ENCODE peak calls at places on chromosomes 12 and 14, in six cellular contexts. One of them, this sample, is unnamed.
A peak's percentile ranks its signal among the peaks of the same experiment; 100 is the strongest.

GRCh38 chr14:37369446-37369845 is 171.7 kb downstream of the MIPOL1 start:
- DNase-seq in transverse colon: no peak
- DNase-seq in stomach: no peak
- DNase-seq in esophagus muscularis mucosa: no peak
- DNase-seq in sigmoid colon: no peak
- DNase-seq in A549: no peak
- DNase-seq in this sample: no peak

GRCh38 chr12:101670007-101670671 is 27.3 kb upstream of the CHPT1 start:
- DNase-seq in A549: peak; percentile 44
- DNase-seq in sigmoid colon: no peak
- DNase-seq in stomach: no peak
- DNase-seq in transverse colon: peak; percentile 58
- DNase-seq in esophagus muscularis mucosa: no peak
- DNase-seq in this sample: no peak

GRCh38 chr14:60965402-60965801 is 15.5 kb downstream of the TRMT5 start:
- DNase-seq in stomach: no peak
- DNase-seq in A549: no peak
- DNase-seq in esophagus muscularis mucosa: no peak
- DNase-seq in sigmoid colon: no peak
- DNase-seq in transverse colon: no peak
- DNase-seq in this sample: no peak

GRCh38 chr14:67487937-67488893 is at the start of gene TMEM229B:
- DNase-seq in esophagus muscularis mucosa: no peak
- DNase-seq in sigmoid colon: no peak
- DNase-seq in stomach: peak; percentile 66
- DNase-seq in transverse colon: peak; percentile 74
- DNase-seq in A549: no peak
- DNase-seq in this sample: peak; percentile 65

GRCh38 chr12:79409562-79409961 is 281.2 kb downstream of the PAWR start:
- DNase-seq in stomach: no peak
- DNase-seq in A549: no peak
- DNase-seq in esophagus muscularis mucosa: no peak
- DNase-seq in sigmoid colon: no peak
- DNase-seq in transverse colon: no peak
- DNase-seq in this sample: no peak

GRCh38 chr12:39451977-39452376 is 9.1 kb upstream of the KIF21A start:
- DNase-seq in esophagus muscularis mucosa: no peak
- DNase-seq in A549: no peak
- DNase-seq in stomach: no peak
- DNase-seq in sigmoid colon: no peak
- DNase-seq in transverse colon: no peak
- DNase-seq in this sample: no peak

GRCh38 chr12:124822218-124822617 is 41.4 kb downstream of the SCARB1 start:
- DNase-seq in sigmoid colon: no peak
- DNase-seq in transverse colon: no peak
- DNase-seq in stomach: no peak
- DNase-seq in A549: no peak
- DNase-seq in esophagus muscularis mucosa: no peak
- DNase-seq in this sample: no peak

GRCh38 chr12:6378709-6379427 is 3.5 kb upstream of the SCNN1A start:
- DNase-seq in transverse colon: no peak
- DNase-seq in A549: no peak
- DNase-seq in stomach: no peak
- DNase-seq in esophagus muscularis mucosa: no peak
- DNase-seq in sigmoid colon: peak; percentile 60
- DNase-seq in this sample: no peak

GRCh38 chr12:12590961-12591360 is 20.7 kb upstream of the CREBL2 start:
- DNase-seq in A549: no peak
- DNase-seq in transverse colon: no peak
- DNase-seq in esophagus muscularis mucosa: no peak
- DNase-seq in sigmoid colon: no peak
- DNase-seq in stomach: no peak
- DNase-seq in this sample: no peak

GRCh38 chr14:67459336-67459735 is 29.2 kb downstream of the TMEM229B start:
- DNase-seq in transverse colon: no peak
- DNase-seq in stomach: no peak
- DNase-seq in sigmoid colon: no peak
- DNase-seq in esophagus muscularis mucosa: no peak
- DNase-seq in A549: no peak
- DNase-seq in this sample: no peak

GRCh38 chr12:121295123-121295745 is 1.3 kb downstream of the CAMKK2 start:
- DNase-seq in transverse colon: no peak
- DNase-seq in sigmoid colon: no peak
- DNase-seq in esophagus muscularis mucosa: no peak
- DNase-seq in stomach: no peak
- DNase-seq in A549: peak; percentile 31
- DNase-seq in this sample: no peak

GRCh38 chr12:94169495-94169894 is 21.1 kb downstream of the PLXNC1 start:
- DNase-seq in A549: no peak
- DNase-seq in transverse colon: no peak
- DNase-seq in esophagus muscularis mucosa: no peak
- DNase-seq in stomach: no peak
- DNase-seq in sigmoid colon: no peak
- DNase-seq in this sample: no peak

GRCh38 chr14:23542261-23542660 is 9.3 kb downstream of the ZFHX2 start:
- DNase-seq in esophagus muscularis mucosa: no peak
- DNase-seq in sigmoid colon: no peak
- DNase-seq in A549: no peak
- DNase-seq in stomach: no peak
- DNase-seq in transverse colon: no peak
- DNase-seq in this sample: no peak

GRCh38 chr12:49400304-49400703 is 33.0 kb downstream of the SPATS2 start:
- DNase-seq in sigmoid colon: no peak
- DNase-seq in esophagus muscularis mucosa: no peak
- DNase-seq in transverse colon: no peak
- DNase-seq in stomach: no peak
- DNase-seq in A549: no peak
- DNase-seq in this sample: no peak

GRCh38 chr12:7934560-7935463 is 1.2 kb downstream of the SLC2A3 start:
- DNase-seq in stomach: no peak
- DNase-seq in transverse colon: no peak
- DNase-seq in sigmoid colon: no peak
- DNase-seq in A549: no peak
- DNase-seq in esophagus muscularis mucosa: no peak
- DNase-seq in this sample: peak; percentile 63

GRCh38 chr14:93042968-93043940 is 72.5 kb downstream of the ITPK1 start:
- DNase-seq in stomach: peak; percentile 93
- DNase-seq in A549: peak; percentile 90
- DNase-seq in transverse colon: peak; percentile 92
- DNase-seq in sigmoid colon: no peak
- DNase-seq in esophagus muscularis mucosa: no peak
- DNase-seq in this sample: peak; percentile 94

GRCh38 chr12:32558941-32559340 is 120.2 kb upstream of the DNM1L start:
- DNase-seq in transverse colon: no peak
- DNase-seq in stomach: no peak
- DNase-seq in sigmoid colon: no peak
- DNase-seq in esophagus muscularis mucosa: no peak
- DNase-seq in A549: no peak
- DNase-seq in this sample: no peak
- TF ChIP-seq EP300 in transverse colon: no peak
- TF ChIP-seq EP300 in stomach: no peak
- TF ChIP-seq EP300 in sigmoid colon: no peak
- TF ChIP-seq EP300 in esophagus muscularis mucosa: no peak
- TF ChIP-seq EP300 in A549: no peak
- TF ChIP-seq EP300 in this sample: no peak

GRCh38 chr14:102848830-102849521 is 71.7 kb downstream of the TRAF3 start:
- DNase-seq in A549: no peak
- DNase-seq in esophagus muscularis mucosa: no peak
- DNase-seq in transverse colon: peak; percentile 65
- DNase-seq in stomach: peak; percentile 36
- DNase-seq in sigmoid colon: peak; percentile 71
- DNase-seq in this sample: no peak

GRCh38 chr14:102853703-102854396 is 68.6 kb upstream of the AMN start:
- DNase-seq in stomach: no peak
- DNase-seq in sigmoid colon: no peak
- DNase-seq in A549: no peak
- DNase-seq in transverse colon: no peak
- DNase-seq in esophagus muscularis mucosa: no peak
- DNase-seq in this sample: no peak

GRCh38 chr14:102854397-102854703 is 68.1 kb upstream of the AMN start:
- DNase-seq in stomach: no peak
- DNase-seq in A549: no peak
- DNase-seq in transverse colon: no peak
- DNase-seq in sigmoid colon: no peak
- DNase-seq in esophagus muscularis mucosa: no peak
- DNase-seq in this sample: no peak

GRCh38 chr14:102849522-102850379 is 72.5 kb downstream of the TRAF3 start:
- DNase-seq in transverse colon: peak; percentile 63
- DNase-seq in sigmoid colon: no peak
- DNase-seq in stomach: peak; percentile 43
- DNase-seq in esophagus muscularis mucosa: no peak
- DNase-seq in A549: no peak
- DNase-seq in this sample: no peak
- H3K27ac ChIP-seq in transverse colon: peak overlapping the region; percentile 90
- H3K27ac ChIP-seq in sigmoid colon: peak overlapping the region; percentile 70
- H3K27ac ChIP-seq in stomach: peak overlapping the region; percentile 17
- H3K27ac ChIP-seq in esophagus muscularis mucosa: peak overlapping the region; percentile 52
- H3K27ac ChIP-seq in A549: no peak overlapping the region
- H3K27ac ChIP-seq in this sample: peak overlapping the region; percentile 69

DNA sequence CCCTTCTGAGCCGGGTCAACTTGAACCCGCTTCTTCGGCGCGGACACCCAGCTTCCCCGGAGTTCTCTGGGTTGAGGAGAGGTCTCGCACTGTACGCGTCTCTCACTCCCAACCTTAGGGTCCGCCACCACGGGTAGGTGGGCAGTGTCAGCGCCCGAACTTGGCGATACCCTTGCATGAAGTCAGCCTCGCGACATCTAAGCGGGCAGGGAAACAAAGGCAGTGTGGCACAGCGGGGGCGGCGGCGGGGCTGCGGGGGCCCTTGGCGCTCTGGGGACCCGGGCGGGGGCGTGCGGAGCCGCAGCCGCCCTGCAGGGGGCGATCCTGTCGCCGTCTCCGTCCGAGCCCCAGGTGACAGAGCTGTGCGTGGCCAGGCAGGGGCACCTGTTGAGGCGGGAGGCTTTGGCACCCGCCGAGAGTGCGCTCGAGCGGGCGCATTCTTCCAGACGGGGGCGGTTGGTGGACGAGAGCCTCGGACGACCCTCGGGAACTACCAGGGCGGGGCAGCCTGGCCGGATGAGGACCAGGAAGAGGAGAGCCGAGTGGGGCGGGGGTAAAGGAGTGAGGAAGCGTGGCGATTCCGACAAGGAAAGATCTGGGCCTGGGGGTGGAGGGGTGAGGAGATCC is 1.1 kb downstream of the GALNT16 start:
- DNase-seq in stomach: peak; percentile 37
- DNase-seq in esophagus muscularis mucosa: no peak
- DNase-seq in sigmoid colon: no peak
- DNase-seq in transverse colon: peak; percentile 39
- DNase-seq in A549: peak; percentile 72
- DNase-seq in this sample: peak; percentile 33
- TF ChIP-seq CTCF in stomach: no peak
- TF ChIP-seq CTCF in esophagus muscularis mucosa: peak; percentile 75
- TF ChIP-seq CTCF in sigmoid colon: peak; percentile 54
- TF ChIP-seq CTCF in transverse colon: peak; percentile 55
- TF ChIP-seq CTCF in A549: peak; percentile 68
- TF ChIP-seq CTCF in this sample: peak; percentile 47

GRCh38 chr12:95244350-95244749 is 26.7 kb downstream of the VEZT start:
- DNase-seq in stomach: no peak
- DNase-seq in A549: no peak
- DNase-seq in esophagus muscularis mucosa: no peak
- DNase-seq in transverse colon: no peak
- DNase-seq in sigmoid colon: no peak
- DNase-seq in this sample: no peak

GRCh38 chr12:95253386-95253785 is 35.8 kb downstream of the VEZT start:
- DNase-seq in A549: no peak
- DNase-seq in sigmoid colon: no peak
- DNase-seq in esophagus muscularis mucosa: no peak
- DNase-seq in stomach: no peak
- DNase-seq in transverse colon: no peak
- DNase-seq in this sample: no peak

GRCh38 chr12:95243497-95244183 is 26.0 kb downstream of the VEZT start:
- DNase-seq in sigmoid colon: no peak
- DNase-seq in transverse colon: no peak
- DNase-seq in esophagus muscularis mucosa: no peak
- DNase-seq in stomach: no peak
- DNase-seq in A549: no peak
- DNase-seq in this sample: no peak

GRCh38 chr12:95248095-95248494 is 30.5 kb downstream of the VEZT start:
- DNase-seq in stomach: no peak
- DNase-seq in esophagus muscularis mucosa: no peak
- DNase-seq in A549: no peak
- DNase-seq in transverse colon: no peak
- DNase-seq in sigmoid colon: no peak
- DNase-seq in this sample: no peak

DNA sequence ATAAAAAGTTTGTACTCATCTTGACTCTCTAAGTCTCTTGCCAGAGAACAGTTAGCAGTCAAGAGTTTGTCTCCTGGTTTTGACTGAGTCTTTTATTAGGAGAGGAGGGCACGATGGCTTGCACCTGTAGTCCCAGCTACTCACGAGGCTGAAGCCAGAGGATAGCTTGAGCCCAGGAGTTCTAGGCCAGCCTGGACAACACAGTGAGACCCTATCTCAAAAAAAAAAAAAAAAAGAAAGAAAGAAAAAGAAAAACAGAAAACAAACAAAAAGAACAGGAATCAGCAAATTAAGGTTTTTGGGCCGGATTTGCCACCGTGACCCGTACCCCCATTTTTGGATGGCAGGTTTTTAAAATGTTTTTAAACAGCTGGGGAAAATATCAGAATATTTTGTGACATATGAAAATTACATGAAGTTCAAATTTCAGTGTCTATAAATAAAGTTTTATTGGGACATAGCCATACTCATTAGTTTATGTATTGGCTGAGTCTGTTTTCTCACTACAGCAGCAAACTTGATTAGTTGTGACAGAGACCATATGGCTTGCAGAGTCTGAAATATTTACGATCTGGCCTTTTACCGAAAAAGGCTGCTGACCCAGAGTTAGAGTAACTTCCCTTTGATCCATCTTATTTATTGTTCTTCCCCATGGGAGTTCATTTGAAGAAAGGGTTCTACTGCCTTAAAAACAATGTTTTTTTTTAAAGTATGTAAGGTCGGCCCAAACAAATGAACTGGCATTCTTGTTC is 31.2 kb downstream of the VEZT start:
- DNase-seq in sigmoid colon: no peak
- DNase-seq in A549: no peak
- DNase-seq in esophagus muscularis mucosa: no peak
- DNase-seq in stomach: no peak
- DNase-seq in transverse colon: no peak
- DNase-seq in this sample: no peak
- TF ChIP-seq EP300 in sigmoid colon: peak; percentile 21
- TF ChIP-seq EP300 in A549: no peak
- TF ChIP-seq EP300 in esophagus muscularis mucosa: no peak
- TF ChIP-seq EP300 in stomach: no peak
- TF ChIP-seq EP300 in transverse colon: no peak
- TF ChIP-seq EP300 in this sample: no peak